ENCODE peak calls at places on chromosomes 7 and 10, in nine cellular contexts. Y is left ventricle myocardium superior, A is smooth muscle cell of the brain vasculature, G is right lobe of liver, M is nephron progenitor cell, V is mucosa of descending colon, U is stomach, W is HepG2, O is progenitor cell of endocrine pancreas. Z is an unnamed sample.

GRCh38 chr10:86242761-86243160 is 123.8 kb downstream of the GRID1 start:
- DNase-seq in Y (no peak), G (no peak), A (no peak), V (no peak), W (no peak), M (no peak), U (no peak), O (no peak), Z (peak)

GRCh38 chr10:50431791-50432190 is 180.5 kb upstream of the ASAH2 start:
- DNase-seq in V (no peak), U (no peak), Y (no peak), O (no peak), A (no peak), M (no peak), G (no peak), W (no peak), Z (no peak)

GRCh38 chr7:87223666-87224065 is 4.1 kb upstream of the TMEM243 start:
- DNase-seq in Y (no peak), G (no peak), A (no peak), V (no peak), U (no peak), O (no peak), M (no peak), W (no peak), Z (no peak)

GRCh38 chr10:120005408-120006280 is 113.1 kb downstream of the SEC23IP start:
- DNase-seq in G (no peak), W (no peak), A (no peak), Y (no peak), M (no peak), U (no peak), V (no peak), O (no peak), Z (no peak)

GRCh38 chr10:118243907-118244306 is 98.2 kb downstream of the FAM204A start:
- DNase-seq in G (no peak), W (no peak), M (no peak), A (no peak), Y (no peak), O (no peak), U (no peak), V (no peak), Z (no peak)

GRCh38 chr7:112201839-112202238 is 4.4 kb downstream of the DOCK4 start:
- DNase-seq in A (no peak), V (no peak), W (no peak), U (no peak), Y (no peak), G (no peak), O (no peak), M (no peak), Z (no peak)

GRCh38 chr10:79223001-79223345 is 124.3 kb upstream of the PPIF start:
- DNase-seq in A (no peak), V (no peak), W (no peak), M (peak), Y (no peak), O (no peak), U (no peak), G (no peak), Z (no peak)

GRCh38 chr7:11228515-11228914 is 254.8 kb downstream of the PHF14 start:
- DNase-seq in G (peak), W (no peak), Y (peak), A (no peak), M (no peak), U (peak), V (peak), O (no peak), Z (peak)

GRCh38 chr10:90319188-90319914 is 538.5 kb downstream of the HTR7 start:
- DNase-seq in W (peak), U (no peak), Y (no peak), M (no peak), A (peak), O (no peak), G (no peak), V (no peak), Z (no peak)

GRCh38 chr10:23053036-23053435 is 42.3 kb upstream of the MSRB2 start:
- DNase-seq in U (no peak), Y (no peak), A (no peak), G (no peak), M (no peak), O (no peak), V (no peak), W (no peak), Z (peak)

GRCh38 chr10:27558612-27559020 is 54.5 kb downstream of the RAB18 start:
- DNase-seq in M (peak), O (peak), G (peak), U (peak), Y (no peak), W (peak), A (peak), V (no peak), Z (no peak)

GRCh38 chr10:111207525-111207924 is 130.7 kb downstream of the ADRA2A start:
- DNase-seq in V (peak), O (no peak), A (no peak), W (no peak), G (no peak), M (no peak), U (peak), Y (no peak), Z (no peak)

GRCh38 chr7:44087914-44088838 is 5.8 kb upstream of the POLM start:
- DNase-seq in M (no peak), O (no peak), U (no peak), A (peak), V (peak), G (peak), Y (peak), W (no peak), Z (peak)

GRCh38 chr7:137343483-137343841 is at the start of gene PTN:
- DNase-seq in O (peak), M (peak), V (no peak), A (no peak), W (no peak), U (no peak), G (no peak), Y (peak), Z (no peak)

GRCh38 chr7:92934096-92934495 is 97.7 kb upstream of the CDK6 start:
- DNase-seq in A (no peak), M (no peak), O (no peak), W (no peak), U (no peak), V (no peak), G (no peak), Y (no peak), Z (no peak)

GRCh38 chr10:75208177-75208576 is 2.4 kb upstream of the VDAC2 start:
- DNase-seq in A (no peak), Y (no peak), W (no peak), V (no peak), M (no peak), G (no peak), O (no peak), U (no peak), Z (no peak)

Z was measured in lower lobe of right lung.